ENCODE peak calls at places on chromosomes 4 and X, in ten cellular contexts. N is T-helper 2 cell; Z is activated naive CD4-positive, alpha-beta T cell treated with anti-CD3 and anti-CD28 coated beads for 36 hours; T is skeletal muscle cell; I is nephron progenitor cell; X is NCI-H526; L is hypothalamus; P is hippocampal formation; O is activated CD8-positive, alpha-beta T cell treated with anti-CD3 and anti-CD28 coated beads, Interleukin-2, amount 10 ng/mL, durations not matched to agents 7 days and 5 days; M is ureter. U is an unnamed sample.

GRCh38 chr4:150401083-150401687 is 180.8 kb upstream of the MAB21L2 start:
- DNase-seq in N (no peak), Z (no peak), T (no peak), I (no peak), X (no peak), L (no peak), P (no peak), O (no peak), M (no peak), U (no peak)

GRCh38 chr4:53481586-53481985 is 104.1 kb downstream of the FIP1L1 start:
- DNase-seq in N (no peak), Z (no peak), T (no peak), I (no peak), X (no peak), L (no peak), P (no peak), O (no peak), M (no peak), U (no peak)

GRCh38 chr4:75235359-75235951 is 278.7 kb downstream of the RCHY1 start:
- DNase-seq in N (no peak), Z (no peak), T (no peak), I (no peak), X (no peak), L (no peak), P (no peak), O (no peak), M (no peak), U (no peak)

GRCh38 chr4:77699731-77700210 is 94.2 kb downstream of the CXCL13 start:
- DNase-seq in N (no peak), Z (no peak), T (peak), I (peak), X (no peak), L (no peak), P (no peak), O (no peak), M (no peak), U (no peak)

GRCh38 chr4:6279582-6280289 is 10.1 kb downstream of the WFS1 start:
- DNase-seq in N (no peak), Z (no peak), T (no peak), I (no peak), X (no peak), L (no peak), P (no peak), O (no peak), M (no peak), U (no peak)

GRCh38 chrX:71292669-71293379 is 8.7 kb upstream of the ITGB1BP2 start:
- DNase-seq in N (no peak), Z (no peak), T (no peak), I (no peak), X (no peak), L (no peak), P (no peak), O (no peak), M (no peak), U (no peak)

GRCh38 chr4:59571805-59572430 is 1628.2 kb upstream of the ADGRL3 start:
- DNase-seq in N (no peak), Z (no peak), T (no peak), I (no peak), X (no peak), L (no peak), P (no peak), O (no peak), M (no peak), U (no peak)

GRCh38 chrX:123961268-123962005 is at the start of gene STAG2:
- DNase-seq in N (peak), Z (peak), T (peak), I (peak), X (peak), L (peak), P (peak), O (peak), M (peak), U (peak)

GRCh38 chr4:77074961-77075855 is 581 bp downstream of the CCNI start:
- DNase-seq in N (peak), Z (peak), T (no peak), I (peak), X (no peak), L (peak), P (peak), O (peak), M (peak), U (peak)

GRCh38 chrX:63686878-63687714 is 97.9 kb downstream of the ARHGEF9 start:
- DNase-seq in N (no peak), Z (peak), T (peak), I (peak), X (no peak), L (no peak), P (no peak), O (peak), M (no peak), U (no peak)

GRCh38 chrX:46185923-46186810 is 359.1 kb downstream of the ZNF674 start:
- DNase-seq in N (no peak), Z (no peak), T (no peak), I (no peak), X (no peak), L (no peak), P (no peak), O (no peak), M (no peak), U (no peak)

GRCh38 chrX:41033299-41033698 is 51.9 kb upstream of the USP9X start:
- DNase-seq in N (no peak), Z (no peak), T (no peak), I (no peak), X (no peak), L (no peak), P (no peak), O (no peak), M (no peak), U (no peak)

GRCh38 chr4:91826186-91826585 is 477.6 kb upstream of the GRID2 start:
- DNase-seq in N (no peak), Z (no peak), T (peak), I (no peak), X (no peak), L (no peak), P (no peak), O (no peak), M (no peak), U (no peak)

GRCh38 chrX:54043696-54044125 is 562 bp downstream of the PHF8 start:
- DNase-seq in N (peak), Z (peak), T (no peak), I (peak), X (no peak), L (peak), P (no peak), O (peak), M (peak), U (no peak)

GRCh38 chrX:129115104-129115503 is 408.2 kb downstream of the SMARCA1 start:
- DNase-seq in N (no peak), Z (peak), T (no peak), I (peak), X (peak), L (no peak), P (no peak), O (peak), M (no peak), U (no peak)

GRCh38 chr4:94849901-94850300 is 92.1 kb downstream of the BMPR1B start:
- DNase-seq in N (no peak), Z (no peak), T (no peak), I (no peak), X (no peak), L (no peak), P (no peak), O (no peak), M (no peak), U (no peak)

GRCh38 chr4:42167709-42168108 is 15.3 kb upstream of the BEND4 start:
- DNase-seq in N (no peak), Z (no peak), T (no peak), I (no peak), X (no peak), L (no peak), P (no peak), O (no peak), M (no peak), U (no peak)

GRCh38 chr4:107850438-107850837 is 25.7 kb downstream of the SGMS2 start:
- DNase-seq in N (no peak), Z (no peak), T (no peak), I (no peak), X (no peak), L (no peak), P (no peak), O (no peak), M (no peak), U (no peak)

GRCh38 chr4:43999669-44000068 is 448.9 kb downstream of the KCTD8 start:
- DNase-seq in N (no peak), Z (no peak), T (no peak), I (no peak), X (no peak), L (no peak), P (no peak), O (no peak), M (no peak), U (no peak)

GRCh38 chrX:118971552-118971951 is 2.9 kb upstream of the LONRF3 start:
- DNase-seq in N (no peak), Z (no peak), T (no peak), I (no peak), X (no peak), L (no peak), P (no peak), O (no peak), M (no peak), U (no peak)

GRCh38 chrX:49172280-49172780 is 632 bp downstream of the PLP2 start:
- DNase-seq in N (peak), Z (peak), T (no peak), I (no peak), X (no peak), L (no peak), P (no peak), O (peak), M (peak), U (no peak)

GRCh38 chr4:119725688-119726330 is 97.2 kb upstream of the PDE5A start:
- DNase-seq in N (no peak), Z (no peak), T (no peak), I (no peak), X (no peak), L (no peak), P (no peak), O (no peak), M (no peak), U (no peak)

GRCh38 chr4:109910261-109910660 is 2.4 kb upstream of the EGF start:
- DNase-seq in N (no peak), Z (no peak), T (no peak), I (no peak), X (no peak), L (no peak), P (no peak), O (no peak), M (no peak), U (no peak)

GRCh38 chr4:74446896-74447295 is 2.0 kb downstream of the AREG start:
- DNase-seq in N (no peak), Z (no peak), T (no peak), I (no peak), X (no peak), L (no peak), P (no peak), O (no peak), M (no peak), U (no peak)

GRCh38 chrX:150897371-150898319 is 823 bp downstream of the CD99L2 start:
- DNase-seq in N (no peak), Z (peak), T (no peak), I (peak), X (peak), L (no peak), P (no peak), O (peak), M (peak), U (peak)

GRCh38 chrX:69238153-69238959 is 73.1 kb upstream of the PJA1 start:
- DNase-seq in N (no peak), Z (no peak), T (no peak), I (no peak), X (no peak), L (peak), P (peak), O (no peak), M (peak), U (peak)

GRCh38 chr4:183840311-183840710 is 64.8 kb upstream of the STOX2 start:
- DNase-seq in N (no peak), Z (peak), T (peak), I (peak), X (peak), L (peak), P (peak), O (peak), M (peak), U (peak)

GRCh38 chr4:140567722-140568121 is 1.0 kb downstream of the UCP1 start:
- DNase-seq in N (no peak), Z (no peak), T (no peak), I (peak), X (no peak), L (no peak), P (no peak), O (no peak), M (no peak), U (no peak)

GRCh38 chrX:17328837-17329236 is 46.2 kb upstream of the NHS start:
- DNase-seq in N (no peak), Z (no peak), T (no peak), I (no peak), X (no peak), L (no peak), P (no peak), O (no peak), M (no peak), U (no peak)